ENCODE peak calls at places on chromosome 7, in seven cellular contexts. C is stomach, I is testis, W is adrenal gland, O is spleen, D is endothelial cell of umbilical vein, E is uterus. U is an unnamed sample.
A peak's percentile ranks its signal among the peaks of the same experiment; 100 is the strongest.

GRCh38 chr7:93817561-93817960 is 73.0 kb downstream of the TFPI2 start:
- DNase-seq in C (no peak), I (no peak), W (no peak), O (no peak), D (peak; percentile 8), E (no peak), U (no peak)

GRCh38 chr7:18520450-18521235 is 25.1 kb downstream of the HDAC9 start:
- DNase-seq in C (no peak), I (no peak), W (no peak), O (no peak), D (no peak), E (no peak), U (no peak)

GRCh38 chr7:145036592-145037386 is 200.9 kb upstream of the TPK1 start:
- DNase-seq in C (no peak), I (peak; percentile 57), W (peak; percentile 13), O (no peak), D (peak; percentile 46), E (no peak), U (no peak)

GRCh38 chr7:12289996-12290395 is 78.9 kb downstream of the TMEM106B start:
- DNase-seq in C (no peak), I (no peak), W (no peak), O (no peak), D (no peak), E (no peak), U (no peak)

GRCh38 chr7:80054356-80054755 is 80.3 kb upstream of the GNAI1 start:
- DNase-seq in C (no peak), I (no peak), W (no peak), O (no peak), D (no peak), E (no peak), U (no peak)

GRCh38 chr7:150945171-150945852 is 32.8 kb downstream of the KCNH2 start:
- DNase-seq in C (peak; percentile 22), I (peak; percentile 16), W (no peak), O (peak; percentile 69), D (no peak), E (no peak), U (no peak)

GRCh38 chr7:101686030-101686429 is 56.9 kb upstream of the MYL10 start:
- DNase-seq in C (no peak), I (no peak), W (no peak), O (no peak), D (no peak), E (no peak), U (no peak)

GRCh38 chr7:104971290-104972071 is 42.5 kb upstream of the KMT2E start:
- DNase-seq in C (peak; percentile 61), I (no peak), W (no peak), O (no peak), D (peak; percentile 78), E (no peak), U (no peak)

GRCh38 chr7:28458732-28459131 is 46.4 kb downstream of the CREB5 start:
- DNase-seq in C (no peak), I (no peak), W (no peak), O (no peak), D (no peak), E (no peak), U (no peak)

GRCh38 chr7:8214162-8214897 is 47.6 kb downstream of the ICA1 start:
- DNase-seq in C (no peak), I (no peak), W (no peak), O (no peak), D (no peak), E (peak; percentile 35), U (peak; percentile 25)

GRCh38 chr7:121369462-121369861 is 26.6 kb downstream of the FAM3C start:
- DNase-seq in C (no peak), I (no peak), W (no peak), O (no peak), D (peak; percentile 14), E (no peak), U (no peak)

GRCh38 chr7:1815051-1815481 is 145.0 kb downstream of the ELFN1 start:
- DNase-seq in C (no peak), I (no peak), W (peak; percentile 63), O (peak; percentile 73), D (no peak), E (no peak), U (peak; percentile 53)

DNA sequence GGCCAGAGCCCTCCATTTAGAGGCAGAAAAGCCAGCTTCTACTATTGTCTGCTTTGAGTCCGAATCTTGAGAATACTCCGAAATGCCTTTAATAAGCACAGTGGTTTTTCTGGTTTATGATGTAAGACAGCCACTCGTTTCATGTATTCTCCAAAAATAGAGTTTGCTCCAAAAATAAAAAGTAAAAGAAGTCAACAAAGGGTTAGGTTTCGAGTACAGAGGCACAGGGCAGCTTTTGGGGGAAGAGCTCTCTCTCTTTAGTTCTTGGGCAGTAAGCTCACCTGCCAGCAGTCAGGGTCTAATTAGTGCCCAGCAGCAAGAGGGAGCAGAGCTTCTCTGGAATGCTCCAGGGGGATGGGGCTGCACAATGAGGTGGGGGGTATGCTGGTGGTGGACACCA is 20.2 kb downstream of the CREB3L2 start:
- DNase-seq in C (no peak), I (no peak), W (no peak), O (no peak), D (no peak), E (no peak), U (no peak)
- TF ChIP-seq POLR2A in C (no peak), I (no peak), W (no peak), O (no peak), D (no peak), E (no peak), U (no peak)

GRCh38 chr7:106059556-106059955 is 52.6 kb downstream of the SYPL1 start:
- DNase-seq in C (peak; percentile 2), I (no peak), W (no peak), O (no peak), D (no peak), E (no peak), U (no peak)
- TF ChIP-seq POLR2A in C (no peak), I (no peak), W (no peak), O (no peak), D (no peak), E (no peak), U (no peak)

DNA sequence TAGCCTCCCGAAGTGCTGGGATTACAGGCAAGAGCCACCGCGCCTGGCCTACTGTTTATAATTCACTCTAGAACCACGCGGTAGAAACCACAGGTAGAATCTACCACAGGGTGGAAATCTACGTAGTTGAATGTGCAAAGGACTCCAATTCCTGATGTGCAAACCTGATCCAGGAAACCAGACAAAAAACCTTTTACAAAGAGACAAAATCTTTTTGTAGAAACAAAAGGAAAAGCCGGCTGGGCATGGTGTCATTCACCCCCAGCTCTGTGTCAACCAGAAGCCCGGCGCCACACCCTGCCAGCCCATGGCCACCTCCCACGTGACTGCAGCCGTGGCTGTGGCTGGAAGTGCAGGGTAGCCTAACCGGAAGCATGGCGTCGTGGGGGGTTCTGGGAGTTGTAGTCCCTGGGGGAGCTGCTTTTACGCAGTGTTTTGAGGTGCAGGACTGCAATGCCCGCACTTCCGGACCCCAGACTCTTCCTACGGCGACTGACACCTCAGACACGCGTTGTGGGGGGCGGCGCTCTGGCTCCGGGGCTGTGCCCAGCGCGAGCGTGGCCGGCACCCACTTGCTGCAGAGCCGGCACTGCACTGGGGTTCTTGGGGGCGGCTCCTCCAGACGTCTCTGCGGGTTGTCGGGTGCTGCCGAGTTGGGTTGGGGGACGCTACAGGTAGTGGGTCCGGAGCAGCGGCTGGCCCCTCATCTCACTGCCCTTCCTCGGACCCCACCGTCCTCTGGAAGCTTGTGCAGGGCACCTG is 41.5 kb upstream of the RNF216 start:
- DNase-seq in C (peak; percentile 95), I (peak; percentile 97), W (peak; percentile 98), O (peak; percentile 100), D (peak; percentile 88), E (peak; percentile 91), U (peak; percentile 100)
- TF ChIP-seq POLR2A in C (no peak), I (no peak), W (no peak), O (no peak), D (peak; percentile 66), E (peak; percentile 36), U (peak; percentile 66)

DNA sequence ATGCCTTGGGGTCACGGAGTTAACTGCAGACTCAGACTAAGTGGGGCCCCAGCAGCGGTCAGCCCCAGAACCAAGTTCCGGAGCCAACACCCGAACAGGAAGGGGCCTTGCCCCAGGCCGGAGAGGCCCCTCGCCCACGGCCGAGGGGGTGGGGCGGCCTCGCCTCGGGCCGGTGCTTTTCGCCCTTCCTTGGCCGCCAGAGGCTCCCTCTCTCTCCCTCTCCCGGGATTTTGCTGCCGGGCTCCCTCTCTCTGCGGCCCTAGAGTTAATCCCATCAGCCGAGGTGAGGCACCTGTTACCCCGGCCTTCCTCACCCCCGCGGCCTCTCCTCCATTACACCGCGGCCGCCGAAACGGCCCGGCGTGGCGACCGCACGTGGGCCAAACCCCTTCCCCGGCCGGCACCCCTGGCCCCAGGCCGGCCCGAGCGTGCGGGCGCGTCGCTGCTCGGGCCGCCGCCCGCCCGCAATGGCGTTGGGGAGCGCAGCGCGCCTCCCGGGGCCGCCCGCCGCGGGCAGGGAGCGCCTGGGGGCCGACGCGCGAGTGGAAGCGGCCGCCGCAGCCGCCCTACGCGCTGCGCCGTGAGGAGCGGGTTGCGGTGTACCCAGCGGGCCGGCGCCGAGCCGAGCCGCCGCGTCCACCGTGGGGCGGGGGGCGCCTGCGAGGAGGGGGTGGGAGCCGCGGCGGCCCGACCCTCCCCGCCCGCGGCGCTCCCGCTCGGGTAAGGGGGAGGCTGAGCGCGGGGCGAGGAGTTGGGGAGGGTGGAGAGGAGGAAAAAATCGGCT is at the start of gene PPP1R9A:
- DNase-seq in C (peak; percentile 58), I (peak; percentile 60), W (peak; percentile 69), O (peak; percentile 71), D (peak; percentile 23), E (peak; percentile 31), U (peak; percentile 30)
- TF ChIP-seq POLR2A in C (no peak), I (no peak), W (no peak), O (no peak), D (no peak), E (no peak), U (no peak)

GRCh38 chr7:127769137-127769536 is 117.1 kb downstream of the SND1 start:
- DNase-seq in C (no peak), I (no peak), W (no peak), O (no peak), D (no peak), E (no peak), U (no peak)
- TF ChIP-seq POLR2A in C (no peak), I (no peak), W (no peak), O (no peak), D (no peak), E (no peak), U (no peak)

GRCh38 chr7:47549397-47549796 is 32.5 kb downstream of the TNS3 start:
- DNase-seq in C (no peak), I (no peak), W (no peak), O (peak; percentile 61), D (no peak), E (no peak), U (no peak)

GRCh38 chr7:47549916-47550315 is 32.0 kb downstream of the TNS3 start:
- DNase-seq in C (no peak), I (no peak), W (no peak), O (peak; percentile 56), D (no peak), E (no peak), U (no peak)

GRCh38 chr7:47546728-47547494 is 35.0 kb downstream of the TNS3 start:
- DNase-seq in C (peak; percentile 62), I (no peak), W (no peak), O (peak; percentile 56), D (no peak), E (no peak), U (no peak)

GRCh38 chr7:47546171-47546570 is 35.7 kb downstream of the TNS3 start:
- DNase-seq in C (no peak), I (no peak), W (no peak), O (peak; percentile 69), D (no peak), E (no peak), U (no peak)

GRCh38 chr7:47548546-47548945 is 33.4 kb downstream of the TNS3 start:
- DNase-seq in C (no peak), I (no peak), W (no peak), O (peak; percentile 67), D (no peak), E (no peak), U (no peak)
- TF ChIP-seq POLR2A in C (no peak), I (no peak), W (no peak), O (no peak), D (no peak), E (no peak), U (no peak)

U was measured in H54.